ENCODE peak calls at places on chromosomes 5 and 9, in four cellular contexts. B is K562, P is GM12878, H is HL-60. Z is an unnamed sample.

GRCh38 chr5:17235736-17236330 is 18.4 kb downstream of the BASP1 start:
- DNase-seq in B (no peak), P (no peak), H (no peak), Z (no peak)

GRCh38 chr9:86353591-86354047 is 591 bp downstream of the TUT7 start:
- DNase-seq in B (peak), P (no peak), H (peak), Z (no peak)

GRCh38 chr5:7395432-7396168 is at the start of gene ADCY2:
- DNase-seq in B (no peak), P (no peak), H (no peak), Z (no peak)

GRCh38 chr5:72597456-72597948 is 90.3 kb upstream of the ZNF366 start:
- DNase-seq in B (peak), P (no peak), H (no peak), Z (no peak)

GRCh38 chr5:73160239-73160671 is 12.7 kb upstream of the TMEM174 start:
- DNase-seq in B (no peak), P (peak), H (no peak), Z (no peak)

GRCh38 chr5:76196886-76197489 is 113.8 kb downstream of the SV2C start:
- DNase-seq in B (no peak), P (no peak), H (no peak), Z (no peak)

GRCh38 chr5:135135530-135136201 is 101.6 kb upstream of the PITX1 start:
- DNase-seq in B (peak), P (no peak), H (peak), Z (no peak)

GRCh38 chr5:148972958-148973357 is 89.9 kb downstream of the SH3TC2 start:
- DNase-seq in B (no peak), P (no peak), H (no peak), Z (no peak)

GRCh38 chr5:116442095-116442534 is 132.5 kb downstream of the SEMA6A start:
- DNase-seq in B (no peak), P (no peak), H (no peak), Z (no peak)

GRCh38 chr5:39274388-39275085 is 55.2 kb upstream of the FYB1 start:
- DNase-seq in B (no peak), P (peak), H (peak), Z (no peak)

GRCh38 chr5:14739961-14740360 is 75.4 kb downstream of the OTULIN start:
- DNase-seq in B (no peak), P (no peak), H (no peak), Z (no peak)

GRCh38 chr9:121075251-121076036 is 689 bp downstream of the CNTRL start:
- DNase-seq in B (no peak), P (no peak), H (peak), Z (no peak)

GRCh38 chr9:121837113-121838010 is 185.9 kb downstream of the DAB2IP start:
- DNase-seq in B (no peak), P (no peak), H (no peak), Z (no peak)

GRCh38 chr5:73451218-73452130 is 2.9 kb upstream of the FOXD1 start:
- DNase-seq in B (peak), P (no peak), H (peak), Z (no peak)

GRCh38 chr5:142984016-142984415 is 213.8 kb downstream of the ARHGAP26 start:
- DNase-seq in B (no peak), P (no peak), H (peak), Z (no peak)

GRCh38 chr5:115558388-115558956 is 13.9 kb upstream of the FEM1C start:
- DNase-seq in B (no peak), P (no peak), H (no peak), Z (no peak)

GRCh38 chr9:85292261-85292660 is 449.5 kb downstream of the AGTPBP1 start:
- DNase-seq in B (no peak), P (no peak), H (no peak), Z (no peak)

GRCh38 chr5:161414037-161414436 is 132.5 kb downstream of the GABRB2 start:
- DNase-seq in B (no peak), P (no peak), H (no peak), Z (no peak)

GRCh38 chr9:90807006-90807405 is 5.4 kb downstream of the SYK start:
- DNase-seq in B (no peak), P (no peak), H (no peak), Z (no peak)

GRCh38 chr5:38757451-38758245 is 88.2 kb upstream of the OSMR start:
- DNase-seq in B (no peak), P (no peak), H (no peak), Z (no peak)

GRCh38 chr5:83528439-83528769 is 56.9 kb downstream of the VCAN start:
- DNase-seq in B (no peak), P (no peak), H (no peak), Z (no peak)

GRCh38 chr9:111803924-111804323 is 9.2 kb upstream of the SHOC1 start:
- DNase-seq in B (no peak), P (no peak), H (no peak), Z (peak)

GRCh38 chr5:2752875-2753435 is 1.5 kb upstream of the IRX2 start:
- DNase-seq in B (no peak), P (no peak), H (no peak), Z (no peak)

GRCh38 chr9:137115394-137116026 is 977 bp upstream of the DPP7 start:
- DNase-seq in B (no peak), P (no peak), H (no peak), Z (no peak)

GRCh38 chr5:4058899-4059298 is 463.3 kb downstream of the IRX1 start:
- DNase-seq in B (no peak), P (no peak), H (no peak), Z (no peak)

GRCh38 chr5:147439253-147439652 is 70.6 kb downstream of the DPYSL3 start:
- DNase-seq in B (no peak), P (no peak), H (no peak), Z (no peak)

GRCh38 chr5:159230657-159231056 is 21.3 kb upstream of the RNF145 start:
- DNase-seq in B (no peak), P (no peak), H (no peak), Z (no peak)

GRCh38 chr5:7392401-7393024 is 3.4 kb upstream of the ADCY2 start:
- DNase-seq in B (peak), P (no peak), H (no peak), Z (no peak)

GRCh38 chr9:36764364-36765076 is 191.8 kb downstream of the MELK start:
- DNase-seq in B (no peak), P (no peak), H (no peak), Z (no peak)

GRCh38 chr5:150044334-150044681 is 42.0 kb downstream of the CSF1R start:
- DNase-seq in B (no peak), P (no peak), H (no peak), Z (no peak)

GRCh38 chr5:3595102-3595961 is at the start of gene IRX1:
- DNase-seq in B (no peak), P (no peak), H (no peak), Z (no peak)

GRCh38 chr9:36486933-36487481 is 85.7 kb upstream of the MELK start:
- DNase-seq in B (peak), P (no peak), H (peak), Z (peak)

GRCh38 chr5:130642461-130642860 is 522.6 kb downstream of the HINT1 start:
- DNase-seq in B (no peak), P (no peak), H (no peak), Z (no peak)

GRCh38 chr5:116696356-116696755 is 121.7 kb upstream of the SEMA6A start:
- DNase-seq in B (no peak), P (no peak), H (no peak), Z (no peak)

GRCh38 chr9:111356567-111357244 is 26.7 kb upstream of the OR2K2 start:
- DNase-seq in B (peak), P (no peak), H (no peak), Z (no peak)

GRCh38 chr5:58245479-58245845 is 214.4 kb downstream of the PLK2 start:
- DNase-seq in B (no peak), P (no peak), H (no peak), Z (no peak)

GRCh38 chr9:98755006-98755618 is 41.2 kb downstream of the ANKS6 start:
- DNase-seq in B (peak), P (no peak), H (no peak), Z (no peak)
- TF ChIP-seq POLR2AphosphoS5 in B (no peak), P (no peak), H (no peak), Z (no peak)

GRCh38 chr9:114034663-114035062 is 43.4 kb downstream of the AMBP start:
- DNase-seq in B (no peak), P (no peak), H (no peak), Z (no peak)

GRCh38 chr9:114033397-114034103 is 44.5 kb downstream of the AMBP start:
- DNase-seq in B (peak), P (no peak), H (peak), Z (peak)

GRCh38 chr9:114035845-114036785 is 42.0 kb downstream of the AMBP start:
- DNase-seq in B (no peak), P (no peak), H (no peak), Z (no peak)

GRCh38 chr9:114035221-114035844 is 42.8 kb downstream of the AMBP start:
- DNase-seq in B (no peak), P (no peak), H (no peak), Z (no peak)

GRCh38 chr9:114034176-114034575 is 43.9 kb downstream of the AMBP start:
- DNase-seq in B (no peak), P (no peak), H (no peak), Z (no peak)
- TF ChIP-seq SPI1 in B (no peak), P (no peak), H (no peak), Z (no peak)

GRCh38 chr9:11646831-11647230 is 1034.0 kb upstream of the PTPRD start:
- DNase-seq in B (no peak), P (no peak), H (no peak), Z (no peak)
- TF ChIP-seq POLR2AphosphoS5 in B (no peak), P (no peak), H (no peak), Z (no peak)

DNA sequence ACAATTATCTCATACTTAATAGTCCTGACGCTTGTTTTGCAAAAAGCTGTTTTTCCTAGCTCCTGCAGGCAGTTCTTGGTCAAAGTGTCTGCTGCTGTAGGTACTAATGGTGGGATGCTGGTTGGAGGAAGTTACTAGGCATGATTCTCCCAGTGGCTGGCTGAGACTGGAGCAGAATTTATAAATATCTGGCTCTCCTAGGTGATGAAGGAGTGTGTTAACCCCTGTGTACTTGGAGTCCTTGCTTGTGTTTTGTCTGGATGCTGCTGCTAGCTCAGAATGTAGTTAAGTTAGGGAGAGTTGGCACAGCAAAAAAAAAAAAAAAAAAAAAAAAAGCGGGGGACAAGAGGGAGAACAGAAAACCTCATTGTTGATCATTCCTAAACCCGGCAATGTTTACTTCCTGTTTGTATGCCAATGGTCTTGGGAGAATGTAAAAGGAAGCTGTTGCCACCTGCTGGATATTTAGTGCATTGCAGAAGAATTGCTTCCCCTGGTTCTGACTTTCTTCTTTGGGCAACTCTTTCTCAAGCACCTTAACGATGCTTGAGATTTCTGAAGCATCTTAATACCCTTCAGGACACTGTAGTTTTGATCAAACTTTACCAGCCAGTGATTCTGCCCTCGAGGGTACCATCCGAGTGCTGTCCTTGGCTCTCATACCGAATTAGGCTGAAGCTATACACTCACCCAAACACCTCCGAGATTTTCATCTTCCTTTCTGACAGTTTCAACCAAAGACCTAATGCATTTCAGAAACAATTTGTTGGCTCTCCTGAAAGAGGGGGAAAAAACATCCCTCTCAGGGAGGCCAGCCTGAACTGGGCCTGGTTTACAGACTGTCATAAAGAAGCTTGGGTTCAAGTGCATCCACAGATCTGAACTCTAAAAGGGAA is 71.7 kb upstream of the WWC1 start:
- DNase-seq in B (peak), P (peak), H (peak), Z (peak)
- TF ChIP-seq SPI1 in B (no peak), P (no peak), H (no peak), Z (no peak)

DNA sequence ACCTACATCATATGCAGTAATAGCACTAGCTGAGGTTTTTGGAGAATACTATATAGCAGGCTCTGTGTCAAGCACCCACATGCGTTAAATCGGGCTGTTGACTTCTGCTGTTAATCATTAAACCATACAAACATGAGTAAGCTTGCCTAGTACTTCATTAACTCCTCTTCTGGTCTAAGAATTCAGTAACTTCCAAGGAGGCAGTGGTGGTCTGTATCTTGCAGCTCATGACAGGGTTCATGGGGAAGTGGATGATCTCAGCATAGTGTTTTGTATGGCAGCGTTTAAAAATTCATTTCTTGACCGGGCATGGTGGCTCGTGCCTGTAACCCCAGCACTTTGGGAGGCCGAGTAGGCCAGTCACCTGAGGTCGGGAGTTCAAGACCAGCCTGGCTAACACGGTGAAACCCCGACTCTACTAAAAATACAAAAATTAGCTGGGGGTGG is at the start of gene HAVCR1:
- DNase-seq in B (no peak), P (no peak), H (no peak), Z (no peak)
- TF ChIP-seq POLR2AphosphoS5 in B (no peak), P (no peak), H (no peak), Z (no peak)

GRCh38 chr5:136686192-136686872 is 321.0 kb upstream of the TRPC7 start:
- DNase-seq in B (peak), P (no peak), H (no peak), Z (no peak)
- TF ChIP-seq SPI1 in B (no peak), P (no peak), H (no peak), Z (no peak)

DNA sequence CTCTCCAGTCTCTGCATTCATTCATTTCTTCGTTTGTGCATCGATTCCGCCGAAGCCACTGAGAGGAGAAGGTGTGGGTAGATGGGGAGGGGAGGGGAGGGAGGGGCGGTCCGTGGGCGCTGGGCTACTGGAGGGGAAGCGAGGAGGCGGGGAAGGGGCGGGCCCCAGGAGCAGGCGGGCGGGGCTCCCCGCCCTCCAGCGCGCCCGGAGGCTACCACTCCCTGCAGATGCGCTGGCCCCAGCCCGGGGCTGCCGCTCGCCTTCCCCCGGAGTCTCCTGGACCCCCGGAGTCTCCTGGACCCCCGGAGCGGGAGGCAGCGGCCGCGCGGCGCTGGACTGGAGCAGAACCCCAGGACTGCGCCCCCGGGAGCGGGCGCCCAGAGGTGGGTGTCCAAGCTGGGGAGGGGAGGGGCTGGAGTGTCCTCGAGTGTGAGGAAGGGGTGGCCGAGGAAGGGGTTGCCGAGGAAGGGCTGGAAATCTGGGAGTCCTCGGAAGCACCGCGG is 159.4 kb downstream of the C9orf152 start:
- DNase-seq in B (peak), P (peak), H (peak), Z (peak)
- TF ChIP-seq POLR2AphosphoS5 in B (no peak), P (peak), H (peak), Z (peak)